ENCODE peak calls at places on chromosomes 13 and 19, in seven cellular contexts. U is endodermal cell, B is WTC11, O is AG04449, D is fibroblast of mammary gland, P is breast epithelium, M is OCI-LY7. E is an unnamed sample.

GRCh38 chr19:17348700-17349099 is 11.3 kb downstream of the GTPBP3 start:
- DNase-seq in D (peak; percentile 67), M (no peak), O (no peak), B (peak; percentile 54), P (peak; percentile 52), U (peak; percentile 91), E (no peak)

GRCh38 chr19:2043269-2043641 is 7.8 kb downstream of the MKNK2 start:
- DNase-seq in U (peak; percentile 49), D (no peak), B (no peak), P (no peak), M (no peak), O (no peak), E (no peak)

GRCh38 chr19:18221815-18222725 is 4.2 kb downstream of the PDE4C start:
- DNase-seq in M (no peak), B (no peak), O (no peak), P (no peak), U (no peak), D (no peak), E (no peak)

GRCh38 chr19:13962738-13963602 is 10.7 kb downstream of the DCAF15 start:
- DNase-seq in O (no peak), M (no peak), D (peak; percentile 40), U (peak; percentile 83), B (peak; percentile 61), P (no peak), E (no peak)

GRCh38 chr13:41668130-41668757 is 210.9 kb downstream of the RGCC start:
- DNase-seq in U (peak; percentile 72), B (no peak), O (peak; percentile 81), M (peak; percentile 89), D (peak; percentile 94), P (peak; percentile 61), E (peak; percentile 85)

GRCh38 chr13:102807699-102808098 is 8.8 kb downstream of the BIVM start:
- DNase-seq in P (no peak), B (no peak), M (no peak), U (no peak), O (no peak), D (no peak), E (no peak)

GRCh38 chr13:74136089-74136658 is 2.0 kb upstream of the KLF12 start:
- DNase-seq in M (peak; percentile 36), U (no peak), O (no peak), B (peak; percentile 35), D (peak; percentile 53), P (no peak), E (no peak)

GRCh38 chr13:45416521-45417125 is 1.6 kb downstream of the SLC25A30 start:
- DNase-seq in P (no peak), U (no peak), B (no peak), M (no peak), D (no peak), O (no peak), E (no peak)

GRCh38 chr13:39253774-39254173 is 215.5 kb downstream of the NHLRC3 start:
- DNase-seq in D (peak; percentile 8), B (no peak), O (peak; percentile 33), P (no peak), M (no peak), U (no peak), E (peak; percentile 2)

GRCh38 chr19:398719-399118 is 10.2 kb downstream of the C2CD4C start:
- DNase-seq in M (no peak), U (no peak), P (no peak), B (no peak), O (no peak), D (no peak), E (no peak)

GRCh38 chr13:114107686-114108081 is 24.7 kb downstream of the RASA3 start:
- DNase-seq in P (no peak), M (no peak), U (peak; percentile 39), O (no peak), D (peak; percentile 89), B (peak; percentile 9), E (peak; percentile 62)

GRCh38 chr13:108785844-108786243 is 156.4 kb downstream of the MYO16 start:
- DNase-seq in B (no peak), O (no peak), U (no peak), M (no peak), D (no peak), P (no peak), E (no peak)

GRCh38 chr13:43132228-43132627 is 108.8 kb downstream of the DNAJC15 start:
- DNase-seq in U (peak; percentile 87), B (peak; percentile 41), P (no peak), O (no peak), M (peak; percentile 8), D (peak; percentile 42), E (no peak)

GRCh38 chr19:44112802-44113137 is 429 bp upstream of the ZNF225 start:
- DNase-seq in D (no peak), O (no peak), B (no peak), P (no peak), M (peak; percentile 1), U (no peak), E (no peak)

GRCh38 chr13:48942131-48942530 is 33.6 kb upstream of the FNDC3A start:
- DNase-seq in M (no peak), P (no peak), B (no peak), D (peak; percentile 82), U (no peak), O (no peak), E (peak; percentile 3)

GRCh38 chr13:70723732-70724131 is 615.5 kb upstream of the KLHL1 start:
- DNase-seq in M (no peak), O (no peak), P (no peak), U (no peak), B (no peak), D (no peak), E (no peak)
- TF ChIP-seq CTCF in M (no peak), O (no peak), P (no peak), U (peak; percentile 38), B (no peak), D (no peak), E (peak; percentile 34)

DNA sequence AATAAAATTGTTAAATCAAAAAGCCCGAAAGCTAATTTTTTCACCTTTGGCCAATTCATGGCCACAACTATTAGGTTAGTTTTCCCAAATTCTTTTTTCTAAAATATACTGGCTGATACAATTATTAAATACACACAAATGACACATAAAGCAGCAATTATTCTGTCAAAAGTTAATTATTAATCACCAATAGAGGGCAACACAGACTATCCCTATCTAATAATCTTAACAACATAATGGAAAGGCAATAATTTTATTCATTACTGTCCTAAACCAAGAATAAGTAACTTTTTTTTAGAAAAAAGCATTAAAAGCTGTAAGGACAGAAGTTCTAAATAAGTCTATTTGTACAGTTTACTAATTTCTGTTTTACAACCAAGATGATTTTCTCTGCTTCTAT is 51.7 kb downstream of the KATNAL1 start:
- DNase-seq in B (no peak), D (peak; percentile 25), U (no peak), M (no peak), O (no peak), P (no peak), E (no peak)
- TF ChIP-seq CTCF in B (no peak), D (peak; percentile 5), U (no peak), M (peak; percentile 73), O (no peak), P (no peak), E (no peak)

GRCh38 chr13:107516517-107516916 is 698.8 kb downstream of the LIG4 start:
- DNase-seq in D (no peak), M (no peak), B (no peak), U (no peak), P (no peak), O (no peak), E (no peak)

GRCh38 chr13:107518780-107519179 is 696.6 kb downstream of the LIG4 start:
- DNase-seq in B (no peak), O (no peak), P (no peak), U (no peak), M (no peak), D (peak; percentile 3), E (no peak)

GRCh38 chr13:107512551-107512950 is 702.8 kb downstream of the LIG4 start:
- DNase-seq in U (peak; percentile 50), D (no peak), O (no peak), P (no peak), M (no peak), B (no peak), E (no peak)

DNA sequence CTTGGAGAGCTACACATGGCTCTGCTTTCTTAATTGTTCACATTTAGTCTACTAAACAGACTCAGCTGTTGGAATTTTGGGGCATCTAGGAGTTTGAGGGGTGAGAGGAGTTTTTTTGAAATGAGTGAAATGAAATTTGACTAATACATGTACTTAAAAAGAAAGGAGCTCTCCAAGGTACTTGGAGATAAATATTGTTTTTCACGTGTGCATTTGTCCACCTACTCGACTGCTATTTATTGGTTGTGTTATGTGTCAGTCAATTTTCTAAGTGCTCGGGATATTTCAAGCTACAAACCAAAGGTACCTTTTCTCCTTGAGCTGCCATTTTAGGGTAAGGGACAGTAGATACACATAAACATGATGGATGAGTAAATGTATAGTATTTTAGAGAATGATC is 697.0 kb downstream of the LIG4 start:
- DNase-seq in B (no peak), P (no peak), O (no peak), D (peak; percentile 10), U (no peak), M (no peak), E (no peak)
- TF ChIP-seq CTCF in B (no peak), P (no peak), O (no peak), D (no peak), U (no peak), M (no peak), E (no peak)

GRCh38 chr19:47356900-47357299 is 7.8 kb downstream of the DHX34 start:
- DNase-seq in P (no peak), D (no peak), O (no peak), B (no peak), M (no peak), U (no peak), E (no peak)

GRCh38 chr19:47363758-47364529 is 14.8 kb downstream of the DHX34 start:
- DNase-seq in P (no peak), U (peak; percentile 72), M (no peak), D (peak; percentile 78), B (peak; percentile 42), O (no peak), E (no peak)

GRCh38 chr19:47362321-47362720 is 13.2 kb downstream of the DHX34 start:
- DNase-seq in U (no peak), P (no peak), O (no peak), D (no peak), M (no peak), B (no peak), E (no peak)

GRCh38 chr19:47353307-47353712 is 4.2 kb downstream of the DHX34 start:
- DNase-seq in O (no peak), M (no peak), B (no peak), U (no peak), P (no peak), D (no peak), E (no peak)

DNA sequence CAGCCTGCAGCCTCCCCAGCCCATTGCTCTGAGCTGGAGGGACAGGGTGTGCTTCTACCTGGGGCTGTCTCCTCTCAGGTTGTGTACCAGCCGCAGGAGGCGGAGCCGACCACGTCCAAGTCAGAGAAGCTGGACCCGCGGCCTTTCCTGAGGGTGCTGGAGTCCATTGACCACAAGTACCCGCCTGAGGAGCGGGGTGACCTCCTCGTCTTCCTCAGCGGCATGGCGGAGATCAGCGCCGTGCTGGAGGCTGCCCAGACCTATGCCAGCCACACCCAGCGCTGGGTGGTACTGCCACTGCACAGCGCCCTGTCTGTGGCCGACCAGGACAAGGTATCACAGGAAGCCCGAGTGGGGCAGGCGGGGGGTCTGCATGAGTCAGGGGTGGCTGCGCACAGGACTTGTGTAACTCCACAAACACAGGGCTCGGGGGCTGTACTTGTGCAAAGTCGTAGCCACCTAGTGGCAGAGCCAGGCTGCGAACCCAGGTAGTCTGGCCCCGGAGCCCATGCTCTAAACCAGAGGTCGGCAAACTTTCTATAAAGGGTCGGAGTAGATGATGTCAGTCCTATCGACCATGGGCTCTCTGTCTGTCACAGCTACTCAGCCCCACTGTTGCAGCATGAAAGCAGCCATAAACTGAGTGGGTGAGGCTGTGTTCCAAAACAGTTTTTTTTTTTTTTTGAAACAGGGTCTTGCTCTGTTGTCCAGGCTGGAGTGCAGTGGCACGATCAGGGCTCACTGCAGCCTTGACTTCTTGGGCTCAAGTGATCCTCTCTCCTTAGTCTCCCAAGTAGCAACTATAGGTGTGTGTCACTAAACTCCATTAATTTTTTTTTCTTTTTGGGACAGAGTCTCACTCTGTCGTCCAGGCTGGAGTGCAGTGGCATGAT is 8.9 kb downstream of the DHX34 start:
- DNase-seq in O (no peak), B (peak; percentile 62), P (no peak), U (peak; percentile 85), M (peak; percentile 14), D (peak; percentile 14), E (no peak)
- TF ChIP-seq CTCF in O (no peak), B (no peak), P (no peak), U (peak; percentile 71), M (peak; percentile 67), D (peak; percentile 16), E (peak; percentile 17)